ENCODE peak calls at places on chromosomes 12 and 14, in seven cellular contexts. V, K, Q, C, P, D and W are unnamed samples.

GRCh38 chr12:57845478-57846284 is 848 bp downstream of the CTDSP2 start:
- DNase-seq in Q (peak), D (peak), K (peak), C (no peak), P (no peak), V (no peak), W (peak)

GRCh38 chr14:64569108-64570045 is 19.6 kb downstream of the PPP1R36 start:
- DNase-seq in Q (no peak), V (peak), C (no peak), K (peak), P (no peak), D (peak), W (peak)

GRCh38 chr14:69985456-69985855 is 106.2 kb downstream of the SMOC1 start:
- DNase-seq in P (no peak), K (no peak), D (no peak), Q (no peak), V (peak), C (no peak), W (peak)

GRCh38 chr12:24743891-24744793 is 204.8 kb downstream of the BCAT1 start:
- DNase-seq in Q (no peak), K (peak), V (no peak), C (no peak), D (peak), P (no peak), W (no peak)

GRCh38 chr14:99267871-99268775 is 3.9 kb downstream of the BCL11B start:
- DNase-seq in P (no peak), D (no peak), C (no peak), V (no peak), K (peak), Q (no peak), W (no peak)

GRCh38 chr14:68140111-68140741 is 320.6 kb downstream of the RAD51B start:
- DNase-seq in D (peak), C (peak), P (no peak), Q (no peak), K (peak), V (peak), W (peak)

GRCh38 chr14:103543721-103544626 is 15.0 kb downstream of the TRMT61A start:
- DNase-seq in K (no peak), D (no peak), Q (no peak), P (no peak), C (no peak), V (no peak), W (no peak)

GRCh38 chr12:42023733-42024494 is 120.8 kb downstream of the GXYLT1 start:
- DNase-seq in Q (peak), D (peak), V (peak), P (peak), K (peak), C (peak), W (peak)

GRCh38 chr12:6288235-6288634 is 22.2 kb upstream of the PLEKHG6 start:
- DNase-seq in V (peak), C (no peak), Q (no peak), K (no peak), D (peak), P (no peak), W (peak)

GRCh38 chr12:122079532-122080081 is 1.1 kb downstream of the MLXIP start:
- DNase-seq in Q (no peak), D (no peak), P (no peak), K (peak), V (no peak), C (no peak), W (no peak)

GRCh38 chr14:91523972-91524371 is 13.9 kb upstream of the PPP4R3A start:
- DNase-seq in Q (no peak), D (no peak), C (no peak), K (peak), V (no peak), P (no peak), W (no peak)

GRCh38 chr12:57236224-57236924 is 6.9 kb downstream of the SHMT2 start:
- DNase-seq in D (no peak), Q (peak), V (no peak), P (no peak), K (peak), C (no peak), W (no peak)

GRCh38 chr14:72646861-72647528 is 246.9 kb downstream of the DPF3 start:
- DNase-seq in C (no peak), V (peak), Q (no peak), P (no peak), K (no peak), D (no peak), W (peak)

GRCh38 chr12:31591308-31591901 is 469 bp upstream of the DENND5B start:
- DNase-seq in K (peak), Q (peak), D (no peak), C (no peak), V (no peak), P (no peak), W (peak)

GRCh38 chr12:5085896-5086295 is 42.2 kb downstream of the KCNA5 start:
- DNase-seq in V (peak), Q (no peak), D (no peak), K (no peak), P (no peak), C (no peak), W (peak)

GRCh38 chr12:112997506-112997905 is 19.2 kb downstream of the OAS2 start:
- DNase-seq in Q (peak), K (no peak), D (no peak), C (no peak), V (no peak), P (no peak), W (no peak)

GRCh38 chr12:80041071-80041470 is 58.3 kb upstream of the OTOGL start:
- DNase-seq in D (no peak), P (no peak), Q (no peak), K (peak), C (no peak), V (no peak), W (peak)

GRCh38 chr12:80038062-80038560 is 61.2 kb upstream of the OTOGL start:
- DNase-seq in P (no peak), C (no peak), K (no peak), Q (no peak), V (peak), D (no peak), W (peak)

GRCh38 chr12:80041691-80042090 is 57.6 kb upstream of the OTOGL start:
- DNase-seq in D (no peak), C (no peak), Q (no peak), P (no peak), K (no peak), V (peak), W (peak)

GRCh38 chr12:80044694-80045046 is 54.7 kb upstream of the OTOGL start:
- DNase-seq in P (no peak), V (peak), C (no peak), D (peak), K (no peak), Q (no peak), W (peak)

GRCh38 chr12:80040075-80040738 is 59.1 kb upstream of the OTOGL start:
- DNase-seq in K (no peak), D (no peak), C (no peak), P (no peak), Q (no peak), V (peak), W (peak)
- H2BK120ac ChIP-seq in K (no peak), D (no peak), C (no peak), P (no peak), Q (no peak), V (peak), W (no peak)

GRCh38 chr12:7937867-7938506 is 2.0 kb upstream of the SLC2A3 start:
- DNase-seq in K (peak), P (no peak), V (no peak), Q (no peak), D (no peak), C (no peak), W (peak)
- H2BK120ac ChIP-seq in K (no peak), P (peak), V (peak), Q (no peak), D (peak), C (no peak), W (peak)

GRCh38 chr14:47988175-47988574 is 312.8 kb upstream of the MDGA2 start:
- DNase-seq in C (no peak), P (no peak), V (no peak), K (no peak), D (no peak), Q (no peak), W (no peak)
- H2BK120ac ChIP-seq in C (no peak), P (no peak), V (no peak), K (no peak), D (no peak), Q (no peak), W (no peak)

DNA sequence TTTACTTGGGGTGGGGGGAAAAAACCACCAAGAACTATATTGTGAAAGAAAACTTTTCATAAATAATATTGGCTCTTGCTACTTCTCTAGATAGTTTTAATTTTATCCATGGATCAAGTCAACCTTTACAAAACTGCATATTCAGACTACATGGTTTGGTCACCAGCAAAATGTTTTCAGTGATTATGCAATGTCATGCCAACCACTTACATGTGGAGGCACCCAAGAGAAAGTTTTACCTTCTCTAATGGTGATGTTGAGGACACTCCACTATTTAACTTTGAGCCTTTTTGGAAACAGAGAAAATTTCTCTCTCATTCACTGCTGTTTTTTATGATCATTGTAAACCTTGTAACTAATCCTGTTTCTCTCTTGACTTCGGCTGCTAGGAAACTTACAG is 21.6 kb downstream of the PLCZ1 start:
- DNase-seq in Q (no peak), P (no peak), K (peak), D (no peak), V (no peak), C (no peak), W (no peak)
- H2BK120ac ChIP-seq in Q (no peak), P (no peak), K (no peak), D (no peak), V (no peak), C (no peak), W (no peak)

GRCh38 chr12:79681008-79681590 is 9.7 kb downstream of the PAWR start:
- DNase-seq in Q (no peak), K (peak), C (no peak), P (no peak), D (peak), V (peak), W (peak)
- H2BK120ac ChIP-seq in Q (no peak), K (no peak), C (no peak), P (no peak), D (no peak), V (no peak), W (no peak)

DNA sequence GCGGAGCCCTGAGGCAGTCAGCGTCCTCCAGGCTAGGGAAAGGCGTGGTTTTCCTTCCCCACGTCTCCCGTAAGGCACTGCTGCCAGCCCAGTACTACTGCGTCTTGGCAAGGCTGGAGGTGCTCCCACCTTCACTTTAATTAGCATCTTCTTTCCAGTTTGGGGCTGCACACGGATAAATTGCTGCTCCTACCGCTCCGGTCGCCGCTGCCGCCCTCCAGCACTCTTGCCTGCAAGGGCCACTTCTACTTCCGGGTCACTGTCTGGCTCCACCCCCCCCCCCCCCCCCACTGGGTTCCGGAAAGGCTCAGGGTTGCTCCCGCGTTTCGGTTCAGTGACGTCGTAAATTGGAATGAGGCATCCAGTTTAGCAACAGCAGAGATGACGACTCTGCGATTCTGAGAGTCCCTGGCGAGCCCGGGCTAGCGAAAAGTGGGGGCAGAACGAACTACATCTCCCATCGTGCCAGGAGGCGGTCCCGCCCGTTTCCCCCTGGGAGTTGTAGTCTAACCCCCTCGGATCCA is at the start of gene NEDD8:
- DNase-seq in V (peak), P (no peak), D (peak), Q (peak), C (peak), K (peak), W (peak)
- H2BK120ac ChIP-seq in V (peak), P (peak), D (peak), Q (no peak), C (no peak), K (peak), W (peak)

GRCh38 chr14:79641371-79641770 is 569.9 kb downstream of the DIO2 start:
- DNase-seq in K (no peak), C (no peak), V (no peak), Q (no peak), D (no peak), P (no peak), W (no peak)
- H2BK120ac ChIP-seq in K (no peak), C (no peak), V (no peak), Q (no peak), D (no peak), P (no peak), W (no peak)

GRCh38 chr12:120267736-120268135 is 2.2 kb upstream of the PXN start:
- DNase-seq in C (no peak), V (no peak), Q (no peak), D (no peak), P (no peak), K (no peak), W (no peak)
- H2BK120ac ChIP-seq in C (no peak), V (no peak), Q (no peak), D (no peak), P (no peak), K (no peak), W (no peak)